ENCODE peak calls at places on chromosomes 11 and 22, in nine cellular contexts. Z, V, O, L, R, T, E, X and K are unnamed samples.

GRCh38 chr11:47946682-47947575 is 33.4 kb upstream of the PTPRJ start:
- DNase-seq in Z (peak), V (peak), O (no peak), L (peak), R (no peak), T (peak), E (peak), X (no peak), K (no peak)

GRCh38 chr11:77206264-77207018 is 78.4 kb downstream of the MYO7A start:
- DNase-seq in Z (no peak), V (no peak), O (no peak), L (no peak), R (no peak), T (no peak), E (no peak), X (no peak), K (no peak)

GRCh38 chr11:45692808-45693453 is 27.5 kb upstream of the CHST1 start:
- DNase-seq in Z (no peak), V (no peak), O (no peak), L (no peak), R (no peak), T (no peak), E (no peak), X (no peak), K (no peak)

GRCh38 chr11:77039491-77040400 is 5.5 kb downstream of the B3GNT6 start:
- DNase-seq in Z (peak), V (no peak), O (no peak), L (peak), R (no peak), T (no peak), E (peak), X (peak), K (peak)

GRCh38 chr22:27903805-27904473 is 15.1 kb downstream of the PITPNB start:
- DNase-seq in Z (no peak), V (no peak), O (no peak), L (no peak), R (no peak), T (no peak), E (no peak), X (no peak), K (no peak)

GRCh38 chr22:41512421-41513194 is 31.7 kb downstream of the POLR3H start:
- DNase-seq in Z (peak), V (no peak), O (no peak), L (peak), R (no peak), T (peak), E (peak), X (no peak), K (peak)

GRCh38 chr11:35914824-35915223 is 29.0 kb upstream of the LDLRAD3 start:
- DNase-seq in Z (no peak), V (no peak), O (no peak), L (no peak), R (no peak), T (no peak), E (no peak), X (no peak), K (no peak)

GRCh38 chr22:45334528-45334927 is 24.8 kb downstream of the FAM118A start:
- DNase-seq in Z (no peak), V (no peak), O (no peak), L (peak), R (no peak), T (no peak), E (no peak), X (no peak), K (no peak)

GRCh38 chr11:16365456-16366355 is 9.4 kb upstream of the SOX6 start:
- DNase-seq in Z (no peak), V (no peak), O (no peak), L (no peak), R (no peak), T (no peak), E (no peak), X (peak), K (no peak)

GRCh38 chr11:86162257-86162656 is 82.3 kb upstream of the EED start:
- DNase-seq in Z (peak), V (no peak), O (no peak), L (peak), R (no peak), T (peak), E (peak), X (no peak), K (no peak)

GRCh38 chr11:46987183-46987582 is 50.6 kb downstream of the CSTPP1 start:
- DNase-seq in Z (no peak), V (no peak), O (no peak), L (no peak), R (no peak), T (no peak), E (no peak), X (no peak), K (no peak)